ENCODE peak calls at places on chromosome 16, in four cellular contexts. One of them, this sample, is unnamed.

GRCh38 chr16:2465653-2466415 is 5.3 kb upstream of the NTN3 start:
- DNase-seq in fibroblast of lung: no peak
- DNase-seq in lower leg skin: no peak
- DNase-seq in cardiac fibroblast: no peak
- DNase-seq in this sample: no peak

GRCh38 chr16:70432800-70433455 is 6.0 kb downstream of the ST3GAL2 start:
- DNase-seq in fibroblast of lung: peak
- DNase-seq in lower leg skin: no peak
- DNase-seq in cardiac fibroblast: peak
- DNase-seq in this sample: no peak

GRCh38 chr16:88320947-88321634 is 61.7 kb upstream of the ZNF469 start:
- DNase-seq in cardiac fibroblast: no peak
- DNase-seq in lower leg skin: no peak
- DNase-seq in fibroblast of lung: no peak
- DNase-seq in this sample: no peak

GRCh38 chr16:8712589-8713361 is 38.4 kb downstream of the ABAT start:
- DNase-seq in fibroblast of lung: no peak
- DNase-seq in lower leg skin: no peak
- DNase-seq in cardiac fibroblast: no peak
- DNase-seq in this sample: no peak

GRCh38 chr16:69131749-69132423 is 502 bp downstream of the CHTF8 start:
- DNase-seq in lower leg skin: peak
- DNase-seq in cardiac fibroblast: peak
- DNase-seq in fibroblast of lung: peak
- DNase-seq in this sample: peak

GRCh38 chr16:66924527-66925321 is 611 bp downstream of the RRAD start:
- DNase-seq in lower leg skin: no peak
- DNase-seq in cardiac fibroblast: no peak
- DNase-seq in fibroblast of lung: no peak
- DNase-seq in this sample: no peak

GRCh38 chr16:46972971-46973456 is 460 bp downstream of the DNAJA2 start:
- DNase-seq in lower leg skin: peak
- DNase-seq in fibroblast of lung: no peak
- DNase-seq in cardiac fibroblast: no peak
- DNase-seq in this sample: peak

GRCh38 chr16:53855056-53855455 is 151.1 kb downstream of the FTO start:
- DNase-seq in cardiac fibroblast: no peak
- DNase-seq in lower leg skin: no peak
- DNase-seq in fibroblast of lung: no peak
- DNase-seq in this sample: no peak

GRCh38 chr16:71916397-71916920 is 21.1 kb downstream of the IST1 start:
- DNase-seq in cardiac fibroblast: no peak
- DNase-seq in fibroblast of lung: peak
- DNase-seq in lower leg skin: peak
- DNase-seq in this sample: peak

GRCh38 chr16:16083421-16084156 is 134.2 kb downstream of the ABCC1 start:
- DNase-seq in lower leg skin: no peak
- DNase-seq in fibroblast of lung: peak
- DNase-seq in cardiac fibroblast: peak
- DNase-seq in this sample: peak

GRCh38 chr16:81675662-81676535 is 103.2 kb upstream of the PLCG2 start:
- DNase-seq in fibroblast of lung: no peak
- DNase-seq in lower leg skin: no peak
- DNase-seq in cardiac fibroblast: no peak
- DNase-seq in this sample: no peak

GRCh38 chr16:9258423-9259051 is 167.1 kb downstream of the HAPSTR1 start:
- DNase-seq in fibroblast of lung: peak
- DNase-seq in lower leg skin: no peak
- DNase-seq in cardiac fibroblast: peak
- DNase-seq in this sample: peak

GRCh38 chr16:79876332-79876730 is 275.8 kb upstream of the MAF start:
- DNase-seq in lower leg skin: no peak
- DNase-seq in cardiac fibroblast: no peak
- DNase-seq in fibroblast of lung: no peak
- DNase-seq in this sample: no peak

GRCh38 chr16:55204094-55204493 is 119.9 kb upstream of the IRX6 start:
- DNase-seq in fibroblast of lung: no peak
- DNase-seq in lower leg skin: no peak
- DNase-seq in cardiac fibroblast: no peak
- DNase-seq in this sample: no peak

GRCh38 chr16:67260426-67261063 is 11.8 kb downstream of the SLC9A5 start:
- DNase-seq in cardiac fibroblast: peak
- DNase-seq in fibroblast of lung: peak
- DNase-seq in lower leg skin: no peak
- DNase-seq in this sample: peak

GRCh38 chr16:15857779-15858560 is 1.1 kb upstream of the MYH11 start:
- DNase-seq in fibroblast of lung: peak
- DNase-seq in cardiac fibroblast: peak
- DNase-seq in lower leg skin: peak
- DNase-seq in this sample: no peak

GRCh38 chr16:19044781-19045180 is 22.6 kb upstream of the COQ7 start:
- DNase-seq in lower leg skin: no peak
- DNase-seq in fibroblast of lung: no peak
- DNase-seq in cardiac fibroblast: no peak
- DNase-seq in this sample: peak

GRCh38 chr16:80084614-80085013 is 456.2 kb upstream of the DYNLRB2 start:
- DNase-seq in fibroblast of lung: peak
- DNase-seq in lower leg skin: no peak
- DNase-seq in cardiac fibroblast: peak
- DNase-seq in this sample: peak

GRCh38 chr16:85365120-85365519 is 248.0 kb upstream of the GSE1 start:
- DNase-seq in lower leg skin: no peak
- DNase-seq in cardiac fibroblast: no peak
- DNase-seq in fibroblast of lung: no peak
- DNase-seq in this sample: no peak

GRCh38 chr16:2610781-2611498 is 71.4 kb upstream of the KCTD5 start:
- DNase-seq in lower leg skin: peak
- DNase-seq in cardiac fibroblast: no peak
- DNase-seq in fibroblast of lung: no peak
- DNase-seq in this sample: no peak

GRCh38 chr16:24645739-24646645 is 83.5 kb upstream of the TNRC6A start:
- DNase-seq in lower leg skin: peak
- DNase-seq in fibroblast of lung: peak
- DNase-seq in cardiac fibroblast: peak
- DNase-seq in this sample: peak

GRCh38 chr16:56257260-56257659 is 66.0 kb downstream of the GNAO1 start:
- DNase-seq in fibroblast of lung: peak
- DNase-seq in lower leg skin: no peak
- DNase-seq in cardiac fibroblast: no peak
- DNase-seq in this sample: no peak

GRCh38 chr16:23453338-23454052 is 506 bp upstream of the COG7 start:
- DNase-seq in fibroblast of lung: no peak
- DNase-seq in cardiac fibroblast: no peak
- DNase-seq in lower leg skin: no peak
- DNase-seq in this sample: no peak

GRCh38 chr16:70649300-70649699 is 2.9 kb downstream of the IL34 start:
- DNase-seq in lower leg skin: no peak
- DNase-seq in cardiac fibroblast: no peak
- DNase-seq in fibroblast of lung: no peak
- DNase-seq in this sample: no peak

GRCh38 chr16:4183258-4184037 is 58.4 kb downstream of the SRL start:
- DNase-seq in cardiac fibroblast: peak
- DNase-seq in fibroblast of lung: peak
- DNase-seq in lower leg skin: peak
- DNase-seq in this sample: peak

GRCh38 chr16:66248096-66248495 is 118.4 kb upstream of the CDH5 start:
- DNase-seq in cardiac fibroblast: peak
- DNase-seq in lower leg skin: peak
- DNase-seq in fibroblast of lung: peak
- DNase-seq in this sample: peak

GRCh38 chr16:19292186-19292585 is 6.7 kb downstream of the CLEC19A start:
- DNase-seq in fibroblast of lung: no peak
- DNase-seq in lower leg skin: no peak
- DNase-seq in cardiac fibroblast: no peak
- DNase-seq in this sample: no peak

GRCh38 chr16:67967956-67968439 is 439 bp downstream of the SLC12A4 start:
- DNase-seq in cardiac fibroblast: no peak
- DNase-seq in fibroblast of lung: peak
- DNase-seq in lower leg skin: no peak
- DNase-seq in this sample: no peak

GRCh38 chr16:1281517-1281916 is 25.6 kb downstream of the TPSD1 start:
- DNase-seq in cardiac fibroblast: no peak
- DNase-seq in fibroblast of lung: no peak
- DNase-seq in lower leg skin: no peak
- DNase-seq in this sample: no peak

GRCh38 chr16:81838794-81839193 is 59.7 kb downstream of the PLCG2 start:
- DNase-seq in cardiac fibroblast: no peak
- DNase-seq in fibroblast of lung: no peak
- DNase-seq in lower leg skin: no peak
- DNase-seq in this sample: peak

GRCh38 chr16:28925386-28926228 is 569 bp upstream of the RABEP2 start:
- DNase-seq in cardiac fibroblast: peak
- DNase-seq in lower leg skin: peak
- DNase-seq in fibroblast of lung: peak
- DNase-seq in this sample: peak

GRCh38 chr16:80948886-80949502 is 57.7 kb downstream of the CMC2 start:
- DNase-seq in fibroblast of lung: peak
- DNase-seq in lower leg skin: no peak
- DNase-seq in cardiac fibroblast: peak
- DNase-seq in this sample: peak

GRCh38 chr16:90004577-90004976 is 14.7 kb downstream of the DBNDD1 start:
- DNase-seq in lower leg skin: no peak
- DNase-seq in fibroblast of lung: no peak
- DNase-seq in cardiac fibroblast: no peak
- DNase-seq in this sample: no peak

GRCh38 chr16:74123826-74124225 is 172.8 kb upstream of the PSMD7 start:
- DNase-seq in fibroblast of lung: no peak
- DNase-seq in lower leg skin: no peak
- DNase-seq in cardiac fibroblast: no peak
- DNase-seq in this sample: no peak

GRCh38 chr16:25052530-25052929 is 37.4 kb upstream of the ARHGAP17 start:
- DNase-seq in cardiac fibroblast: no peak
- DNase-seq in fibroblast of lung: no peak
- DNase-seq in lower leg skin: no peak
- DNase-seq in this sample: no peak

GRCh38 chr16:66161942-66162341 is 204.5 kb upstream of the CDH5 start:
- DNase-seq in lower leg skin: no peak
- DNase-seq in fibroblast of lung: no peak
- DNase-seq in cardiac fibroblast: no peak
- DNase-seq in this sample: no peak

DNA sequence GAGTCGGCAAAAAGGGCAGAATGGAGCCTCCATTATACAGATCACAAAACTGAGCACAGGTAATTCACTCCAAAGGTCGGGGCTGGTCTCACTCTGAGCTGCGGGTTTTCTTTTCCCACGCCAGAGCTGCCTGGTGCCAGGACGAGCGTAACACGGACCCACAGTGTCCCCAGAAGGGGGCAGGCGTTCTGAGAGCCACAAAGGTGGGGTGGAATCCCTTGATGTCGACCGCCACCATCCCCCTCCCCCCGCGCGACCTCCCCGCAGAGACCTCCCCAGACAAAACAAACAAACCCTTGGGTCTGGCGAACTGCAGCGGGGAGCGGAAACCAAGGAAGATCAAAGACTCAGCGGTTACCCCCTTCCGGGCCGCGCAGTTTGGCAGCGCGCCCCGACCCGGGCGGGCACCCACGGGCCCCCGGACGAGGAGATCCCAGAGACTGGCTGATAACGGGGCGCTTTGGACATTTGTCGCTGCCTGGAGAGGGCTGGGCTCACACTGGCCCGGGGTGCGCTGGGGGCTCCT is 793 bp upstream of the NKD1 start:
- DNase-seq in fibroblast of lung: no peak
- DNase-seq in cardiac fibroblast: peak
- DNase-seq in lower leg skin: no peak
- DNase-seq in this sample: no peak
- TF ChIP-seq CTCF in fibroblast of lung: peak
- TF ChIP-seq CTCF in cardiac fibroblast: no peak
- TF ChIP-seq CTCF in lower leg skin: peak
- TF ChIP-seq CTCF in this sample: no peak

GRCh38 chr16:57377080-57377841 is 5.0 kb downstream of the CX3CL1 start:
- DNase-seq in cardiac fibroblast: no peak
- DNase-seq in fibroblast of lung: no peak
- DNase-seq in lower leg skin: no peak
- DNase-seq in this sample: no peak
- TF ChIP-seq CTCF in cardiac fibroblast: no peak
- TF ChIP-seq CTCF in fibroblast of lung: no peak
- TF ChIP-seq CTCF in lower leg skin: no peak
- TF ChIP-seq CTCF in this sample: no peak

GRCh38 chr16:77951788-77952187 is 70.6 kb upstream of the CLEC3A start:
- DNase-seq in cardiac fibroblast: no peak
- DNase-seq in fibroblast of lung: no peak
- DNase-seq in lower leg skin: no peak
- DNase-seq in this sample: no peak
- TF ChIP-seq CTCF in cardiac fibroblast: peak
- TF ChIP-seq CTCF in fibroblast of lung: no peak
- TF ChIP-seq CTCF in lower leg skin: no peak
- TF ChIP-seq CTCF in this sample: peak

DNA sequence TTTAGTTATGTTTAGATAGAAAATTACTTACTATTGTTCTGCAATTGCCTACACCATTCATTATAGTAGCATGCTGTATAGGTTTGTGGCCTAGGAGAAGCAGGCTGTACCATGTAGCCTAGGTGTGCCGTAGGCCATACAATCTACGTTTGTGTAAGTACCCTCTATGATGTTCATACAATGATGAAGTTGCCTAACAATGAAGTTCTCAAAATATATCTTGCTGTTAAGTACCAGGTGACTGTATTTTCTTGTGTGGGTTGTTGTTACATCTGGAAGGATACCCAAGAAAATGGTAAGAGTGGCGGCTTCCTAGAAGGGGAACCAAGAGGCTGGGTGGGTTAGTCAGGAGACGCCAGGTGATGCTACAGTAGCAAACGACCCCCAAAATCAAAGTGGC is 88.3 kb upstream of the FOXF1 start:
- DNase-seq in cardiac fibroblast: no peak
- DNase-seq in fibroblast of lung: no peak
- DNase-seq in lower leg skin: no peak
- DNase-seq in this sample: no peak
- TF ChIP-seq CTCF in cardiac fibroblast: no peak
- TF ChIP-seq CTCF in fibroblast of lung: no peak
- TF ChIP-seq CTCF in lower leg skin: no peak
- TF ChIP-seq CTCF in this sample: no peak

GRCh38 chr16:31077592-31078199 is 3.5 kb downstream of the ZNF646 start:
- DNase-seq in lower leg skin: no peak
- DNase-seq in cardiac fibroblast: no peak
- DNase-seq in fibroblast of lung: no peak
- DNase-seq in this sample: no peak
- TF ChIP-seq CTCF in lower leg skin: no peak
- TF ChIP-seq CTCF in cardiac fibroblast: no peak
- TF ChIP-seq CTCF in fibroblast of lung: no peak
- TF ChIP-seq CTCF in this sample: no peak

This sample was measured in fibroblast of mammary gland.